ENCODE peak calls at places on chromosomes 16 and 17, in four cellular contexts. One of them, this sample, is unnamed.

GRCh38 chr16:85428168-85428898 is 184.8 kb upstream of the GSE1 start:
- DNase-seq in Kasumi-1: peak
- DNase-seq in testis: peak
- DNase-seq in stimulated activated naive B cell treated with anti-CD40 and anti-IgM and Interleukin-4, amounts not matched to agents 10 μg/mL and 1 μg/mL and 100 μg/mL, for 72 hours: no peak
- DNase-seq in this sample: peak

GRCh38 chr17:19238167-19238505 is 970 bp downstream of the EPN2 start:
- DNase-seq in stimulated activated naive B cell treated with anti-CD40 and anti-IgM and Interleukin-4, amounts not matched to agents 10 μg/mL and 1 μg/mL and 100 μg/mL, for 72 hours: no peak
- DNase-seq in Kasumi-1: no peak
- DNase-seq in testis: peak
- DNase-seq in this sample: peak

GRCh38 chr17:73196500-73196899 is 3.6 kb downstream of the COG1 start:
- DNase-seq in stimulated activated naive B cell treated with anti-CD40 and anti-IgM and Interleukin-4, amounts not matched to agents 10 μg/mL and 1 μg/mL and 100 μg/mL, for 72 hours: no peak
- DNase-seq in Kasumi-1: no peak
- DNase-seq in testis: peak
- DNase-seq in this sample: peak

GRCh38 chr16:4042581-4042980 is 73.7 kb downstream of the ADCY9 start:
- DNase-seq in stimulated activated naive B cell treated with anti-CD40 and anti-IgM and Interleukin-4, amounts not matched to agents 10 μg/mL and 1 μg/mL and 100 μg/mL, for 72 hours: no peak
- DNase-seq in testis: no peak
- DNase-seq in Kasumi-1: no peak
- DNase-seq in this sample: no peak

GRCh38 chr17:31825961-31826691 is 32.9 kb downstream of the COPRS start:
- DNase-seq in stimulated activated naive B cell treated with anti-CD40 and anti-IgM and Interleukin-4, amounts not matched to agents 10 μg/mL and 1 μg/mL and 100 μg/mL, for 72 hours: no peak
- DNase-seq in Kasumi-1: no peak
- DNase-seq in testis: no peak
- DNase-seq in this sample: no peak

GRCh38 chr17:34862384-34862783 is 98.9 kb downstream of the CCT6B start:
- DNase-seq in stimulated activated naive B cell treated with anti-CD40 and anti-IgM and Interleukin-4, amounts not matched to agents 10 μg/mL and 1 μg/mL and 100 μg/mL, for 72 hours: no peak
- DNase-seq in Kasumi-1: no peak
- DNase-seq in testis: no peak
- DNase-seq in this sample: no peak

GRCh38 chr16:89577055-89577759 is 1.6 kb downstream of the CPNE7 start:
- DNase-seq in stimulated activated naive B cell treated with anti-CD40 and anti-IgM and Interleukin-4, amounts not matched to agents 10 μg/mL and 1 μg/mL and 100 μg/mL, for 72 hours: no peak
- DNase-seq in testis: no peak
- DNase-seq in Kasumi-1: no peak
- DNase-seq in this sample: no peak

GRCh38 chr17:1110844-1111598 is 68.8 kb downstream of the ABR start:
- DNase-seq in Kasumi-1: peak
- DNase-seq in testis: no peak
- DNase-seq in stimulated activated naive B cell treated with anti-CD40 and anti-IgM and Interleukin-4, amounts not matched to agents 10 μg/mL and 1 μg/mL and 100 μg/mL, for 72 hours: no peak
- DNase-seq in this sample: no peak

GRCh38 chr16:80027007-80027965 is 426.7 kb upstream of the MAF start:
- DNase-seq in testis: peak
- DNase-seq in Kasumi-1: peak
- DNase-seq in stimulated activated naive B cell treated with anti-CD40 and anti-IgM and Interleukin-4, amounts not matched to agents 10 μg/mL and 1 μg/mL and 100 μg/mL, for 72 hours: no peak
- DNase-seq in this sample: no peak

GRCh38 chr17:12545877-12546513 is 119.7 kb upstream of the MYOCD start:
- DNase-seq in testis: peak
- DNase-seq in Kasumi-1: peak
- DNase-seq in stimulated activated naive B cell treated with anti-CD40 and anti-IgM and Interleukin-4, amounts not matched to agents 10 μg/mL and 1 μg/mL and 100 μg/mL, for 72 hours: peak
- DNase-seq in this sample: peak

GRCh38 chr17:79923974-79924638 is 84.9 kb upstream of the CBX4 start:
- DNase-seq in stimulated activated naive B cell treated with anti-CD40 and anti-IgM and Interleukin-4, amounts not matched to agents 10 μg/mL and 1 μg/mL and 100 μg/mL, for 72 hours: no peak
- DNase-seq in testis: peak
- DNase-seq in Kasumi-1: peak
- DNase-seq in this sample: no peak

GRCh38 chr16:678858-679807 is 1.1 kb upstream of the STUB1 start:
- DNase-seq in testis: peak
- DNase-seq in Kasumi-1: peak
- DNase-seq in stimulated activated naive B cell treated with anti-CD40 and anti-IgM and Interleukin-4, amounts not matched to agents 10 μg/mL and 1 μg/mL and 100 μg/mL, for 72 hours: peak
- DNase-seq in this sample: peak

GRCh38 chr17:62713096-62713870 is 85.8 kb downstream of the MRC2 start:
- DNase-seq in stimulated activated naive B cell treated with anti-CD40 and anti-IgM and Interleukin-4, amounts not matched to agents 10 μg/mL and 1 μg/mL and 100 μg/mL, for 72 hours: no peak
- DNase-seq in testis: peak
- DNase-seq in Kasumi-1: no peak
- DNase-seq in this sample: no peak

GRCh38 chr17:73833779-73834613 is 189.8 kb upstream of the SDK2 start:
- DNase-seq in testis: no peak
- DNase-seq in stimulated activated naive B cell treated with anti-CD40 and anti-IgM and Interleukin-4, amounts not matched to agents 10 μg/mL and 1 μg/mL and 100 μg/mL, for 72 hours: no peak
- DNase-seq in Kasumi-1: no peak
- DNase-seq in this sample: no peak

GRCh38 chr16:88650749-88651275 is at the start of gene CYBA:
- DNase-seq in Kasumi-1: peak
- DNase-seq in testis: peak
- DNase-seq in stimulated activated naive B cell treated with anti-CD40 and anti-IgM and Interleukin-4, amounts not matched to agents 10 μg/mL and 1 μg/mL and 100 μg/mL, for 72 hours: peak
- DNase-seq in this sample: peak

GRCh38 chr16:11035096-11035495 is 90.7 kb downstream of the CLEC16A start:
- DNase-seq in stimulated activated naive B cell treated with anti-CD40 and anti-IgM and Interleukin-4, amounts not matched to agents 10 μg/mL and 1 μg/mL and 100 μg/mL, for 72 hours: no peak
- DNase-seq in Kasumi-1: no peak
- DNase-seq in testis: no peak
- DNase-seq in this sample: no peak

GRCh38 chr17:28942925-28943324 is 8.4 kb downstream of the PHF12 start:
- DNase-seq in Kasumi-1: no peak
- DNase-seq in testis: no peak
- DNase-seq in stimulated activated naive B cell treated with anti-CD40 and anti-IgM and Interleukin-4, amounts not matched to agents 10 μg/mL and 1 μg/mL and 100 μg/mL, for 72 hours: no peak
- DNase-seq in this sample: no peak

GRCh38 chr16:84953051-84953746 is 58.1 kb downstream of the ZDHHC7 start:
- DNase-seq in Kasumi-1: no peak
- DNase-seq in testis: no peak
- DNase-seq in stimulated activated naive B cell treated with anti-CD40 and anti-IgM and Interleukin-4, amounts not matched to agents 10 μg/mL and 1 μg/mL and 100 μg/mL, for 72 hours: no peak
- DNase-seq in this sample: no peak

GRCh38 chr17:3940965-3941698 is 23.1 kb downstream of the ATP2A3 start:
- DNase-seq in stimulated activated naive B cell treated with anti-CD40 and anti-IgM and Interleukin-4, amounts not matched to agents 10 μg/mL and 1 μg/mL and 100 μg/mL, for 72 hours: no peak
- DNase-seq in Kasumi-1: no peak
- DNase-seq in testis: no peak
- DNase-seq in this sample: no peak

GRCh38 chr17:74678541-74678940 is 34.2 kb downstream of the CD300LF start:
- DNase-seq in Kasumi-1: no peak
- DNase-seq in stimulated activated naive B cell treated with anti-CD40 and anti-IgM and Interleukin-4, amounts not matched to agents 10 μg/mL and 1 μg/mL and 100 μg/mL, for 72 hours: no peak
- DNase-seq in testis: no peak
- DNase-seq in this sample: no peak

This sample was measured in ovary.